ENCODE peak calls at places on chromosome 2, in five cellular contexts. T is ovary, Q is small intestine, X is endodermal cell, G is mammary epithelial cell. C is an unnamed sample.
A peak's percentile ranks its signal among the peaks of the same experiment; 100 is the strongest.

GRCh38 chr2:64260817-64261216 is 116.6 kb upstream of the PELI1 start:
- DNase-seq in T (no peak), Q (peak; percentile 46), X (peak; percentile 58), G (no peak), C (no peak)

GRCh38 chr2:120628248-120628647 is 107.4 kb upstream of the GLI2 start:
- DNase-seq in T (no peak), Q (no peak), X (peak; percentile 19), G (no peak), C (no peak)

GRCh38 chr2:174117951-174118930 is 130.1 kb downstream of the OLA1 start:
- DNase-seq in T (no peak), Q (no peak), X (no peak), G (peak; percentile 70), C (no peak)

GRCh38 chr2:46855805-46856204 is 59.8 kb downstream of the MCFD2 start:
- DNase-seq in T (no peak), Q (no peak), X (no peak), G (peak; percentile 82), C (no peak)

GRCh38 chr2:241272298-241272721 is 43.2 kb downstream of the HDLBP start:
- DNase-seq in T (peak; percentile 44), Q (no peak), X (peak; percentile 73), G (no peak), C (peak; percentile 84)

GRCh38 chr2:120912101-120912985 is 176.7 kb downstream of the GLI2 start:
- DNase-seq in T (peak; percentile 86), Q (peak; percentile 89), X (no peak), G (no peak), C (no peak)

GRCh38 chr2:139031722-139032121 is 251.5 kb upstream of the NXPH2 start:
- DNase-seq in T (no peak), Q (no peak), X (peak; percentile 67), G (peak; percentile 36), C (peak; percentile 7)

GRCh38 chr2:60480089-60480773 is 73.2 kb downstream of the BCL11A start:
- DNase-seq in T (no peak), Q (peak; percentile 78), X (peak; percentile 39), G (no peak), C (no peak)

GRCh38 chr2:26349690-26350089 is 3.1 kb upstream of the ADGRF3 start:
- DNase-seq in T (no peak), Q (no peak), X (no peak), G (peak; percentile 24), C (no peak)
- H3K4me3 ChIP-seq in T (no peak overlapping the region), Q (no peak overlapping the region), X (no peak overlapping the region), G (no peak overlapping the region), C (no peak overlapping the region)

GRCh38 chr2:101286684-101287083 is 21.8 kb downstream of the RNF149 start:
- DNase-seq in T (no peak), Q (no peak), X (no peak), G (no peak), C (no peak)
- H3K36me3 ChIP-seq in T (no peaks in the 10 kb centered on the region), Q (peaks cover 14% of the 10 kb centered on the region), X (peaks cover 66% of the 10 kb centered on the region), G (peaks cover 38% of the 10 kb centered on the region), C (peaks cover 12% of the 10 kb centered on the region)

DNA sequence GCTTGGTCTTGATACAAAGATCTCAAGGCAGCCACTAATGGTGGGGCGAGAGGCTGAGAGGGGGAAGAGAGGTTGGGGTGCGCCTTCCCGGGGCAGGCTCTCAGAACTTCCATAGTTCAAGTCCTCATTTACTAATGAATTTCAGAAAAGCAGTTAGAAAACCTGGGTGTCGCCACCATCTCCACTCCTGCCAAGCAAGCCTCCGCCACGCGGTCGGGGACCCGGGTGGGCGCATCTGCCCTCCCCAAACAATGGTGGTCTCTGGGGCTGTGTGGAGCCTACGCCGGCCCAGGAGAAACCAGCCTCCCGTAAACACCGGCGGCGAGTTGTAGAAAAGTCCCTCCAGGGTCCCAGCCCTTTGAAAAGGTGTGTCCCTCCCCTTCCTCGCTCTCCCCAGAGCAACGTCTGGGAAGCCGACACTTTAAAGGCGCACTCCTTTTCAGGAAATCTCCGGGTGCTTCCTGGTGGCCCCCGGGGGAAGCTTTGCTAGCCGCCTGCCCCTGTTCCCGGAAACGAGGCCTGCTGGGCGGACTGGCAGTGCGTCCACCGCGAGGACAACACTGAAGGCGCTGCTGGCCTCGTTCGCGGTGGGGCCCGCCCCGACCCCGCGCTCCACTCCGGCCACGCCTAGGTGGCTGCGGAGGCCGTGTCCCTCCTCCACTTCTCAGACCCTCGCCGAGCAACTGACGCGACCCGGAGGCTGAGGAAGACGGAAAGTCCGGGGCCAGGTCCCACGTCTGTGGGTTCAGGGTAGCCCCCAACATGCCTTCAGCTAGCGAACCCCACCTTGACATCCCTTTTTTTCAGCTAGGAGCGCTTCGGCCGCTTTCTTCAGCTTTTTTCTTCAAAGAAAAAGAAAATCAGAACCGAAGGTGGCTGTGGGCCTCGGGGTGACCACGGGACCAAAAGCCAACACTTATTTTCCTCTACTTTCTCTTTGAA is 16.8 kb downstream of the EVX2 start:
- DNase-seq in T (no peak), Q (no peak), X (peak; percentile 66), G (no peak), C (peak; percentile 76)
- H3K4me3 ChIP-seq in T (peak overlapping the region; percentile 18), Q (no peak overlapping the region), X (no peak overlapping the region), G (no peak overlapping the region), C (peak overlapping the region; percentile 2)

GRCh38 chr2:127721311-127721977 is 20.1 kb downstream of the SFT2D3 start:
- DNase-seq in T (no peak), Q (no peak), X (no peak), G (peak; percentile 64), C (no peak)
- H3K36me3 ChIP-seq in T (no peaks in the 10 kb centered on the region), Q (peaks cover 26% of the 10 kb centered on the region), X (peaks cover 84% of the 10 kb centered on the region), G (peaks cover 11% of the 10 kb centered on the region), C (peaks cover 29% of the 10 kb centered on the region)

DNA sequence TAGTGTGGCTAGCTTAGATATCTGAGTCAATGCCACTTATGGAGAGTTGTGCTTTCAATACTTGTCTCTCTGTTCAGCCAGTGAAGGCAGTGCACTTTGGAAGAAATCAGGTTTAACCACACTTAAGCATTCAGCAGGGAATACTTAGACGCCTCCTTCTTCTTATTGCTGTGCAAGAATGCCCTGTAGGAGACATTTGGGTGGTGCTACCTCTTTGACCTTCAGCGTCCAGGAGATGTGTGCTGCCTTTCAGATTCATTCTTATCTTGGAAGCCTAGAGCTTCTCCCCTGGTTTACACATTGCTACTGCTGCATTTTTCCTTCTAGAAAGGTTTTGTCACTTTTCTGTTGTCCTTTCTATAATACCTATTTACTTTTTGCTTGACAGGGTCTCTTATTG is 350.5 kb downstream of the ARL6IP6 start:
- DNase-seq in T (no peak), Q (no peak), X (no peak), G (no peak), C (no peak)
- H3K4me3 ChIP-seq in T (no peak overlapping the region), Q (no peak overlapping the region), X (no peak overlapping the region), G (no peak overlapping the region), C (no peak overlapping the region)

GRCh38 chr2:164593541-164593940 is 27.7 kb downstream of the GRB14 start:
- DNase-seq in T (no peak), Q (no peak), X (no peak), G (no peak), C (peak; percentile 6)

GRCh38 chr2:164597988-164598387 is 23.3 kb downstream of the GRB14 start:
- DNase-seq in T (no peak), Q (no peak), X (no peak), G (no peak), C (no peak)

GRCh38 chr2:164589522-164589921 is 31.8 kb downstream of the GRB14 start:
- DNase-seq in T (no peak), Q (no peak), X (no peak), G (peak; percentile 1), C (no peak)

GRCh38 chr2:164595031-164595430 is 26.3 kb downstream of the GRB14 start:
- DNase-seq in T (no peak), Q (no peak), X (no peak), G (no peak), C (no peak)

GRCh38 chr2:164593959-164594358 is 27.3 kb downstream of the GRB14 start:
- DNase-seq in T (no peak), Q (no peak), X (no peak), G (no peak), C (no peak)
- H3K36me3 ChIP-seq in T (no peaks in the 10 kb centered on the region), Q (no peaks in the 10 kb centered on the region), X (no peaks in the 10 kb centered on the region), G (no peaks in the 10 kb centered on the region), C (no peaks in the 10 kb centered on the region)

GRCh38 chr2:128345436-128346165 is 26.9 kb upstream of the HS6ST1 start:
- DNase-seq in T (no peak), Q (no peak), X (peak; percentile 35), G (no peak), C (peak; percentile 45)
- H3K4me3 ChIP-seq in T (no peak overlapping the region), Q (no peak overlapping the region), X (no peak overlapping the region), G (no peak overlapping the region), C (no peak overlapping the region)